ENCODE peak calls at places on chromosomes 12 and 14, in seven cellular contexts. C is NCI-H748 treated with DMSO at 0.1 percent for 48 hours, K is progenitor cell of endocrine pancreas, V is EL, G is HepG2, T is cerebellar cortex, R is RPMI8226. M is an unnamed sample.
A peak's percentile ranks its signal among the peaks of the same experiment; 100 is the strongest.

GRCh38 chr12:104055686-104056388 is 5.8 kb upstream of the GLT8D2 start:
- DNase-seq in C (peak; percentile 24), K (no peak), R (peak; percentile 23), V (peak; percentile 19), T (peak; percentile 99), G (no peak), M (no peak)

GRCh38 chr12:91413591-91413990 is 231.0 kb upstream of the DCN start:
- DNase-seq in V (peak; percentile 3), R (peak; percentile 2), C (no peak), K (no peak), T (no peak), G (no peak), M (no peak)

GRCh38 chr14:73777420-73777819 is 63.2 kb upstream of the PNMA1 start:
- DNase-seq in R (no peak), K (no peak), V (no peak), C (no peak), G (no peak), T (peak; percentile 59), M (no peak)

GRCh38 chr12:15620726-15621125 is 168.5 kb downstream of the EPS8 start:
- DNase-seq in K (no peak), C (no peak), T (no peak), G (no peak), V (no peak), R (no peak), M (no peak)

GRCh38 chr12:107580750-107581529 is 104.7 kb upstream of the PWP1 start:
- DNase-seq in C (no peak), V (no peak), G (no peak), T (no peak), K (peak; percentile 34), R (no peak), M (no peak)

GRCh38 chr12:3228587-3228986 is 151.4 kb downstream of the TSPAN9 start:
- DNase-seq in K (no peak), R (no peak), C (no peak), G (no peak), T (no peak), V (no peak), M (no peak)

GRCh38 chr12:105083551-105084105 is 630 bp downstream of the ALDH1L2 start:
- DNase-seq in T (peak; percentile 69), V (peak; percentile 79), R (peak; percentile 23), K (no peak), C (no peak), G (no peak), M (no peak)

GRCh38 chr14:74299061-74299545 is 3.6 kb downstream of the ABCD4 start:
- DNase-seq in C (no peak), V (peak; percentile 53), G (no peak), R (no peak), K (no peak), T (no peak), M (no peak)

GRCh38 chr12:10673660-10674384 is at the start of gene STYK1:
- DNase-seq in T (peak; percentile 11), G (peak; percentile 20), R (peak; percentile 72), V (peak; percentile 62), C (peak; percentile 76), K (peak; percentile 86), M (peak; percentile 76)

GRCh38 chr12:123996581-123996980 is 23.6 kb downstream of the ZNF664 start:
- DNase-seq in C (no peak), T (no peak), R (no peak), G (no peak), V (no peak), K (no peak), M (no peak)

GRCh38 chr14:52485350-52485960 is 66.8 kb downstream of the TXNDC16 start:
- DNase-seq in T (no peak), K (no peak), R (no peak), V (no peak), G (no peak), C (no peak), M (no peak)

GRCh38 chr12:104956870-104957301 is 1.2 kb downstream of the SLC41A2 start:
- DNase-seq in G (no peak), V (no peak), C (no peak), T (peak; percentile 49), R (no peak), K (no peak), M (no peak)

GRCh38 chr12:86256169-86256568 is at the start of gene MGAT4C:
- DNase-seq in C (peak; percentile 98), G (no peak), T (no peak), R (no peak), V (no peak), K (no peak), M (no peak)

GRCh38 chr12:52004042-52004648 is 2.6 kb upstream of the TAMALIN start:
- DNase-seq in R (peak; percentile 25), V (peak; percentile 58), T (peak; percentile 71), C (no peak), K (no peak), G (peak; percentile 40), M (no peak)